ENCODE peak calls at places on chromosome 20, in six cellular contexts. One of them, this sample, is unnamed.

GRCh38 chr20:46361386-46361785 is 45.0 kb downstream of the ELMO2 start:
- DNase-seq in H54: no peak
- DNase-seq in NCI-H2171 treated with DMSO at 0.1 percent for 48 hours: no peak
- DNase-seq in osteoblast: peak
- DNase-seq in GM12865: no peak
- DNase-seq in GM12892: no peak
- DNase-seq in this sample: no peak

GRCh38 chr20:19056909-19057308 is 155.5 kb upstream of the SLC24A3 start:
- DNase-seq in H54: no peak
- DNase-seq in NCI-H2171 treated with DMSO at 0.1 percent for 48 hours: no peak
- DNase-seq in osteoblast: no peak
- DNase-seq in GM12865: no peak
- DNase-seq in GM12892: no peak
- DNase-seq in this sample: no peak

GRCh38 chr20:63611646-63612045 is 15.3 kb downstream of the GMEB2 start:
- DNase-seq in H54: no peak
- DNase-seq in NCI-H2171 treated with DMSO at 0.1 percent for 48 hours: no peak
- DNase-seq in osteoblast: no peak
- DNase-seq in GM12865: no peak
- DNase-seq in GM12892: no peak
- DNase-seq in this sample: no peak

GRCh38 chr20:1557605-1558004 is at the start of gene SIRPD:
- DNase-seq in H54: no peak
- DNase-seq in NCI-H2171 treated with DMSO at 0.1 percent for 48 hours: no peak
- DNase-seq in osteoblast: no peak
- DNase-seq in GM12865: no peak
- DNase-seq in GM12892: no peak
- DNase-seq in this sample: no peak

GRCh38 chr20:8454137-8454712 is 322.2 kb downstream of the PLCB1 start:
- DNase-seq in H54: peak
- DNase-seq in NCI-H2171 treated with DMSO at 0.1 percent for 48 hours: peak
- DNase-seq in osteoblast: peak
- DNase-seq in GM12865: peak
- DNase-seq in GM12892: no peak
- DNase-seq in this sample: peak

GRCh38 chr20:33862709-33863403 is 51.7 kb downstream of the CHMP4B start:
- DNase-seq in H54: peak
- DNase-seq in NCI-H2171 treated with DMSO at 0.1 percent for 48 hours: peak
- DNase-seq in osteoblast: peak
- DNase-seq in GM12865: peak
- DNase-seq in GM12892: peak
- DNase-seq in this sample: peak

GRCh38 chr20:48823476-48823875 is 4.3 kb downstream of the PREX1 start:
- DNase-seq in H54: no peak
- DNase-seq in NCI-H2171 treated with DMSO at 0.1 percent for 48 hours: no peak
- DNase-seq in osteoblast: peak
- DNase-seq in GM12865: no peak
- DNase-seq in GM12892: no peak
- DNase-seq in this sample: no peak

GRCh38 chr20:20463933-20464374 is 96.0 kb downstream of the INSM1 start:
- DNase-seq in H54: no peak
- DNase-seq in NCI-H2171 treated with DMSO at 0.1 percent for 48 hours: peak
- DNase-seq in osteoblast: no peak
- DNase-seq in GM12865: peak
- DNase-seq in GM12892: no peak
- DNase-seq in this sample: no peak

GRCh38 chr20:49727894-49728885 is 14.5 kb upstream of the B4GALT5 start:
- DNase-seq in H54: no peak
- DNase-seq in NCI-H2171 treated with DMSO at 0.1 percent for 48 hours: no peak
- DNase-seq in osteoblast: no peak
- DNase-seq in GM12865: no peak
- DNase-seq in GM12892: no peak
- DNase-seq in this sample: no peak

GRCh38 chr20:11687546-11688292 is 230.0 kb upstream of the BTBD3 start:
- DNase-seq in H54: no peak
- DNase-seq in NCI-H2171 treated with DMSO at 0.1 percent for 48 hours: no peak
- DNase-seq in osteoblast: no peak
- DNase-seq in GM12865: no peak
- DNase-seq in GM12892: no peak
- DNase-seq in this sample: no peak

GRCh38 chr20:63234693-63235398 is 859 bp upstream of the BIRC7 start:
- DNase-seq in H54: no peak
- DNase-seq in NCI-H2171 treated with DMSO at 0.1 percent for 48 hours: peak
- DNase-seq in osteoblast: peak
- DNase-seq in GM12865: peak
- DNase-seq in GM12892: no peak
- DNase-seq in this sample: no peak

GRCh38 chr20:25177890-25178321 is 17.6 kb upstream of the ENTPD6 start:
- DNase-seq in H54: peak
- DNase-seq in NCI-H2171 treated with DMSO at 0.1 percent for 48 hours: no peak
- DNase-seq in osteoblast: peak
- DNase-seq in GM12865: no peak
- DNase-seq in GM12892: no peak
- DNase-seq in this sample: no peak

GRCh38 chr20:46590453-46590852 is 40.0 kb upstream of the OCSTAMP start:
- DNase-seq in H54: no peak
- DNase-seq in NCI-H2171 treated with DMSO at 0.1 percent for 48 hours: no peak
- DNase-seq in osteoblast: no peak
- DNase-seq in GM12865: no peak
- DNase-seq in GM12892: no peak
- DNase-seq in this sample: no peak

GRCh38 chr20:47674145-47674544 is 111.1 kb downstream of the SULF2 start:
- DNase-seq in H54: no peak
- DNase-seq in NCI-H2171 treated with DMSO at 0.1 percent for 48 hours: no peak
- DNase-seq in osteoblast: peak
- DNase-seq in GM12865: no peak
- DNase-seq in GM12892: no peak
- DNase-seq in this sample: no peak

GRCh38 chr20:38982291-38982690 is 20.1 kb downstream of the DHX35 start:
- DNase-seq in H54: no peak
- DNase-seq in NCI-H2171 treated with DMSO at 0.1 percent for 48 hours: no peak
- DNase-seq in osteoblast: peak
- DNase-seq in GM12865: no peak
- DNase-seq in GM12892: no peak
- DNase-seq in this sample: no peak

GRCh38 chr20:17958326-17959256 is 10.0 kb downstream of the SNX5 start:
- DNase-seq in H54: no peak
- DNase-seq in NCI-H2171 treated with DMSO at 0.1 percent for 48 hours: no peak
- DNase-seq in osteoblast: no peak
- DNase-seq in GM12865: peak
- DNase-seq in GM12892: no peak
- DNase-seq in this sample: no peak

GRCh38 chr20:15061955-15062354 is 724.5 kb upstream of the FLRT3 start:
- DNase-seq in H54: no peak
- DNase-seq in NCI-H2171 treated with DMSO at 0.1 percent for 48 hours: no peak
- DNase-seq in osteoblast: no peak
- DNase-seq in GM12865: no peak
- DNase-seq in GM12892: no peak
- DNase-seq in this sample: no peak

GRCh38 chr20:61253264-61253639 is 1.2 kb downstream of the CDH4 start:
- DNase-seq in H54: no peak
- DNase-seq in NCI-H2171 treated with DMSO at 0.1 percent for 48 hours: peak
- DNase-seq in osteoblast: peak
- DNase-seq in GM12865: no peak
- DNase-seq in GM12892: no peak
- DNase-seq in this sample: no peak

GRCh38 chr20:21436186-21436585 is 38.9 kb upstream of the NKX2-4 start:
- DNase-seq in H54: peak
- DNase-seq in NCI-H2171 treated with DMSO at 0.1 percent for 48 hours: no peak
- DNase-seq in osteoblast: peak
- DNase-seq in GM12865: no peak
- DNase-seq in GM12892: no peak
- DNase-seq in this sample: no peak

GRCh38 chr20:33673411-33674293 is 576 bp downstream of the NECAB3 start:
- DNase-seq in H54: peak
- DNase-seq in NCI-H2171 treated with DMSO at 0.1 percent for 48 hours: peak
- DNase-seq in osteoblast: peak
- DNase-seq in GM12865: no peak
- DNase-seq in GM12892: no peak
- DNase-seq in this sample: peak

GRCh38 chr20:47817573-47817972 is 32.3 kb upstream of the SULF2 start:
- DNase-seq in H54: no peak
- DNase-seq in NCI-H2171 treated with DMSO at 0.1 percent for 48 hours: no peak
- DNase-seq in osteoblast: no peak
- DNase-seq in GM12865: no peak
- DNase-seq in GM12892: no peak
- DNase-seq in this sample: no peak

GRCh38 chr20:46055269-46055668 is 26.3 kb downstream of the SLC12A5 start:
- DNase-seq in H54: no peak
- DNase-seq in NCI-H2171 treated with DMSO at 0.1 percent for 48 hours: no peak
- DNase-seq in osteoblast: no peak
- DNase-seq in GM12865: no peak
- DNase-seq in GM12892: no peak
- DNase-seq in this sample: no peak

GRCh38 chr20:36483919-36484808 is 57.2 kb upstream of the MYL9 start:
- DNase-seq in H54: no peak
- DNase-seq in NCI-H2171 treated with DMSO at 0.1 percent for 48 hours: no peak
- DNase-seq in osteoblast: peak
- DNase-seq in GM12865: peak
- DNase-seq in GM12892: no peak
- DNase-seq in this sample: no peak

GRCh38 chr20:54160269-54161007 is 13.3 kb downstream of the CYP24A1 start:
- DNase-seq in H54: no peak
- DNase-seq in NCI-H2171 treated with DMSO at 0.1 percent for 48 hours: no peak
- DNase-seq in osteoblast: no peak
- DNase-seq in GM12865: no peak
- DNase-seq in GM12892: no peak
- DNase-seq in this sample: no peak